ENCODE peak calls at places on chromosomes 13 and 19, in six cellular contexts. W is endothelial cell of umbilical vein, J is stomach, Z is sigmoid colon, T is H1, M is HCT116. L is an unnamed sample.
A peak's percentile ranks its signal among the peaks of the same experiment; 100 is the strongest.

GRCh38 chr19:15324791-15325519 is 7.4 kb downstream of the BRD4 start:
- DNase-seq in W (no peak), M (no peak), J (peak; percentile 63), T (no peak), Z (no peak), L (no peak)

GRCh38 chr13:109135018-109135417 is 505.6 kb downstream of the MYO16 start:
- DNase-seq in T (no peak), J (no peak), W (no peak), Z (no peak), M (no peak), L (no peak)

GRCh38 chr13:99909836-99910619 is 61.5 kb downstream of the ZIC5 start:
- DNase-seq in Z (no peak), M (no peak), J (peak; percentile 59), W (no peak), T (no peak), L (no peak)

GRCh38 chr13:53301449-53301848 is 272.8 kb downstream of the OLFM4 start:
- DNase-seq in W (no peak), Z (no peak), T (no peak), M (no peak), J (no peak), L (no peak)

GRCh38 chr19:30890033-30890432 is 459.2 kb downstream of the TSHZ3 start:
- DNase-seq in W (no peak), J (no peak), M (no peak), T (no peak), Z (no peak), L (no peak)

GRCh38 chr19:53849237-53849676 is 18.4 kb upstream of the MYADM start:
- DNase-seq in W (peak; percentile 90), J (no peak), T (no peak), M (no peak), Z (no peak), L (no peak)

GRCh38 chr19:604355-604754 is 14.7 kb downstream of the HCN2 start:
- DNase-seq in M (no peak), W (no peak), Z (no peak), J (no peak), T (no peak), L (no peak)

GRCh38 chr13:99883805-99884204 is 87.8 kb downstream of the ZIC5 start:
- DNase-seq in J (no peak), Z (no peak), T (no peak), W (no peak), M (no peak), L (no peak)

GRCh38 chr19:35816846-35817245 is 4.2 kb upstream of the PRODH2 start:
- DNase-seq in Z (no peak), J (no peak), T (no peak), M (no peak), W (no peak), L (no peak)

GRCh38 chr19:495440-496332 is 600 bp upstream of the MADCAM1 start:
- DNase-seq in W (peak; percentile 33), T (no peak), J (no peak), M (no peak), Z (no peak), L (no peak)

GRCh38 chr13:22325761-22326160 is 654.9 kb downstream of the FGF9 start:
- DNase-seq in Z (no peak), J (no peak), T (peak; percentile 9), M (no peak), W (no peak), L (no peak)

GRCh38 chr19:7970716-7971448 is 27.4 kb upstream of the TIMM44 start:
- DNase-seq in W (peak; percentile 27), Z (no peak), T (peak; percentile 34), M (peak; percentile 8), J (peak; percentile 30), L (no peak)

GRCh38 chr13:106173346-106173745 is 362.1 kb downstream of the EFNB2 start:
- DNase-seq in J (no peak), M (no peak), Z (no peak), W (no peak), T (no peak), L (no peak)

GRCh38 chr13:30735025-30735967 is at the start of gene ALOX5AP:
- DNase-seq in Z (no peak), J (peak; percentile 33), T (no peak), M (no peak), W (no peak), L (no peak)

GRCh38 chr13:98939552-98940306 is 38.1 kb downstream of the DOCK9 start:
- DNase-seq in J (no peak), T (no peak), M (no peak), W (no peak), Z (peak; percentile 78), L (no peak)

GRCh38 chr13:113333076-113333475 is 30.9 kb downstream of the GRTP1 start:
- DNase-seq in Z (no peak), J (no peak), W (no peak), M (no peak), T (no peak), L (no peak)

GRCh38 chr13:113328851-113329250 is 31.8 kb downstream of the LAMP1 start:
- DNase-seq in M (no peak), J (no peak), Z (no peak), W (no peak), T (no peak), L (no peak)

GRCh38 chr13:113329656-113330312 is 32.7 kb downstream of the LAMP1 start:
- DNase-seq in J (no peak), Z (no peak), W (no peak), M (no peak), T (no peak), L (no peak)

GRCh38 chr13:113327766-113328391 is 30.8 kb downstream of the LAMP1 start:
- DNase-seq in Z (no peak), T (no peak), J (no peak), W (no peak), M (no peak), L (no peak)

GRCh38 chr13:113332615-113333014 is 31.3 kb downstream of the GRTP1 start:
- DNase-seq in Z (no peak), W (no peak), J (no peak), M (no peak), T (no peak), L (no peak)
- TF ChIP-seq POLR2AphosphoS5 in Z (no peak), W (no peak), J (no peak), M (no peak), T (no peak), L (no peak)

GRCh38 chr19:13100031-13100588 is 2.5 kb downstream of the LYL1 start:
- DNase-seq in M (no peak), T (no peak), J (no peak), W (peak; percentile 51), Z (no peak), L (no peak)

GRCh38 chr19:13102666-13103584 is at the start of gene LYL1:
- DNase-seq in Z (peak; percentile 83), T (no peak), W (peak; percentile 98), M (no peak), J (peak; percentile 86), L (no peak)

GRCh38 chr19:13100871-13101589 is 1.6 kb downstream of the LYL1 start:
- DNase-seq in T (no peak), J (no peak), W (peak; percentile 60), Z (no peak), M (no peak), L (no peak)

GRCh38 chr19:13102416-13102665 is 317 bp downstream of the LYL1 start:
- DNase-seq in J (no peak), Z (no peak), T (no peak), W (no peak), M (no peak), L (no peak)

DNA sequence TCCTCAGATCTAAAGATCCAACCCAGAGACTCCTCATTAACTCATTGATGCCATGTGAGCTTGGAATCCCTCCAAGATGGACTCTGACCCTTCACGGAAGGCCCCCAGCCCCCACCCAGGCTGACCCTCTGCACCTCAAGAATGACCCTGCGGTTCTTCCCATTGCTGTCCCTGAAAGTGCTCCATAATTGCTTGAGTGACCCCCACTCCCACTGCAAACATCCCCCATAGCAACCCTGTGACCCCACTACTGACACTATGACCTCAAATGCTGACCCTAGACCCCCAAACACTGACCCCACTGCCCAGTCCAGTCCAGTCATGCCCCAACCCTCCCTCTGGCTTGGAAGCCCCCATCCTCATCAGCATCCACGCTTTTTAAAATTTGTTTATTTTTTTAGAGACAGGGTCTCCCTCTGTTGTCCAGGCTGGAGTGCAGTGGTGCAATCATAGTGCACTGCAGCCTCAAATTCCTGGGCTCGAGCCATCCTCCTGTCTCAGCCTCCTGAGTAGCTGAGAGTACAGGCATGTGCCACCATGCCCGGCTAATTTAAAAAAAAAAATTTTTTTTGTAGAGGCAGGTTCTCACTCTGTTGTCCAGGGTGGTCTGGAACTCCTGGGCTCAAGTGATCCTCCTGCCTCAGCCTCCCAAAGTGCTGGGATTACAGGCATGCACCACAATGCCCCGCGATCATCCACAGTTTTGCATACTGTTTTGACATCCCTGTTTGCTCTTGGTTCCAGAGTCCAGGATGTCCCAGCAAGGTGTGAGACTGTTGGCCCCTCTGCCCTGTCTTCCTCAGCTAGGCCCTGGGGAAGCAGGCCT is 855 bp downstream of the LYL1 start:
- DNase-seq in T (no peak), M (no peak), W (no peak), Z (no peak), J (no peak), L (no peak)
- H3K4me1 ChIP-seq in T (peaks cover 12% of the 10 kb centered on the region), M (peaks cover 3% of the 10 kb centered on the region), W (peaks cover 48% of the 10 kb centered on the region), Z (peaks cover 43% of the 10 kb centered on the region), J (peaks cover 89% of the 10 kb centered on the region), L (peaks cover 9% of the 10 kb centered on the region)

DNA sequence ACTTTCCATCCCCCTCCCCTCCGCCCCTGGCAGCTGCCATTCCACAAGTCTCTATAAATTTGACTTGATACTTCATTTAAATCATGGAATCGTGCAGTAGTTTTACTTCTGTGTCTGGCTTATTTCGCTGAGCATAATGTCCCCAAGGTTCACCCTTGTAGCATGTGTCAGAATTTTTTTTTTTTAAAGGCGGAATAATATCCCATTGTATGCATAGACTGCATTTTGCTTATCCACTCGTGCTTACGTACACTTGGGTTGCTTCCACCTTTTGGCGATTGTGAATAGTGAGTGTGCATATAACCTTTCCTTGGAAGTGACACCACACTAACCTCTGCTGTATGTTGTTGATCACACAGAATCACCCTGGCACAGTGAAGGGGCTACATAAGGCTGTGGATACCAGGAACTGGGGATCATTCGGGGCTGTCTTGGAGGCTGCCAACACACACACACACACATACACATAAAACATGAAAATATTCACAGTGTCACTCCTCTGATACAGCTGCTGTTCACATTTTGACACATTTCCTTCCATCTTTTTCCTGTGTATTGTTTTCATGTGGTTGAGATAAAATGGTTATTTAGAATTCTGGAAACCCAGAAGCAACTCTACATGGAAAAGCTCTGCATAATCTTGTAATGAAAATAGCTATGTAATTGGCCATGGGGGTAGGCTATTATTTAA is 13.3 kb downstream of the ZNF71 start:
- DNase-seq in J (no peak), T (no peak), W (peak; percentile 9), Z (no peak), M (no peak), L (no peak)
- H3K9me3 ChIP-seq in J (peaks cover 98% of the 10 kb centered on the region), T (peaks cover 35% of the 10 kb centered on the region), W (no peaks in the 10 kb centered on the region), Z (peaks cover 61% of the 10 kb centered on the region), M (peaks cover 25% of the 10 kb centered on the region), L (no peaks in the 10 kb centered on the region)

DNA sequence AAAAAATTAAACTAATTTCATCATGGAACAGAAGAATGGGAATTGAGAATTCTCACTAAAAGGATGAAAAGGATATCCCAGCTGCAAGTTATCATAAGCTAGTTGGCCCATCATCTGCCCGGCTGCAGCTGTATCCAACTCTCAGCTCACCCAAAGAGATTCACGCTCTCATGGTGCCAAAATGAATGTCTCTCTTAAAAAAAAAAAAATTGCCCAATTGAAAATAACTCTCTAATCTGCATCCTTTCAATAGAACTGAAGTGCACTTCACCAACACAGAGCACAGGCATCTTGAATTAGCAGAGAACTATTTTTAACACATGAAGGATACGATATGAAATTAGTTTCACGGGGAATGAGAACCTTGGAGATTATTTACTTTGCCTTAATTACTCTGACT is 20.0 kb downstream of the ENOX1 start:
- DNase-seq in T (no peak), J (no peak), Z (no peak), M (no peak), W (no peak), L (no peak)
- TF ChIP-seq POLR2AphosphoS5 in T (no peak), J (no peak), Z (peak; percentile 41), M (no peak), W (no peak), L (no peak)